ENCODE peak calls at places on chromosomes 3 and 15, in ten cellular contexts. L is activated naive CD4-positive, alpha-beta T cell; P is GM03348; F is AG04450; X is PC-9; Q is stomach; Z is caudate nucleus; U is astrocyte; E is activated CD4-positive, CD25-positive, alpha-beta regulatory T cell treated with anti-CD3 and anti-CD28 coated beads, Interleukin-2, amount 50 U/mL, for 16 hours; T is activated T-cell treated with anti-CD3 and anti-CD28 coated beads for 1 hour. G is an unnamed sample.
A peak's percentile ranks its signal among the peaks of the same experiment; 100 is the strongest.

GRCh38 chr3:144624656-144625055 is 653.0 kb downstream of the DIPK2A start:
- DNase-seq in Z (no peak), X (no peak), T (no peak), P (no peak), Q (no peak), E (no peak), L (no peak), U (no peak), F (no peak), G (no peak)

GRCh38 chr15:38670142-38671002 is 105.8 kb upstream of the RASGRP1 start:
- DNase-seq in X (no peak), U (no peak), F (no peak), P (no peak), Z (no peak), E (no peak), Q (no peak), L (no peak), T (peak; percentile 36), G (no peak)

GRCh38 chr3:2495746-2496145 is 397.1 kb downstream of the CNTN4 start:
- DNase-seq in U (no peak), E (no peak), Q (no peak), Z (no peak), L (no peak), P (no peak), X (no peak), T (no peak), F (no peak), G (no peak)

GRCh38 chr3:70120360-70120966 is 120.9 kb downstream of the SAMMSON start:
- DNase-seq in U (peak; percentile 9), X (peak; percentile 44), Z (no peak), L (no peak), Q (peak; percentile 70), T (peak; percentile 11), P (peak; percentile 41), F (peak; percentile 10), E (peak; percentile 25), G (peak; percentile 84)

GRCh38 chr3:146300756-146301155 is 49.9 kb upstream of the PLSCR4 start:
- DNase-seq in E (no peak), L (no peak), Z (no peak), T (no peak), U (no peak), X (no peak), F (no peak), P (no peak), Q (no peak), G (no peak)

GRCh38 chr3:165622356-165622755 is 214.9 kb downstream of the BCHE start:
- DNase-seq in E (no peak), T (no peak), L (no peak), X (no peak), Z (no peak), U (no peak), Q (no peak), P (no peak), F (no peak), G (no peak)

GRCh38 chr3:55409802-55410201 is 77.3 kb downstream of the WNT5A start:
- DNase-seq in F (no peak), Q (no peak), E (no peak), P (no peak), T (no peak), X (no peak), Z (no peak), L (no peak), U (peak; percentile 29), G (no peak)

GRCh38 chr3:173745952-173746682 is 348.6 kb downstream of the NLGN1 start:
- DNase-seq in F (no peak), U (peak; percentile 67), Q (no peak), T (no peak), Z (no peak), P (no peak), X (peak; percentile 13), E (no peak), L (no peak), G (no peak)

GRCh38 chr3:111592143-111592542 is 3.0 kb downstream of the ZBED2 start:
- DNase-seq in L (no peak), X (no peak), Z (no peak), P (no peak), Q (no peak), F (no peak), U (peak; percentile 39), T (no peak), E (no peak), G (no peak)

GRCh38 chr3:159797771-159798170 is 190.9 kb upstream of the IL12A start:
- DNase-seq in X (no peak), T (no peak), L (no peak), E (no peak), P (no peak), F (no peak), U (no peak), Q (no peak), Z (no peak), G (no peak)

GRCh38 chr3:129260606-129261005 is 11.2 kb downstream of the COPG1 start:
- DNase-seq in T (no peak), Z (no peak), U (no peak), L (no peak), P (no peak), X (no peak), Q (no peak), F (no peak), E (no peak), G (no peak)

GRCh38 chr15:29131336-29132109 is 138.1 kb downstream of the NSMCE3 start:
- DNase-seq in E (no peak), F (no peak), P (no peak), T (no peak), X (no peak), U (no peak), Q (no peak), L (no peak), Z (no peak), G (no peak)

GRCh38 chr3:21750831-21751391 is at the start of gene ZNF385D:
- DNase-seq in Q (no peak), T (no peak), X (peak; percentile 3), Z (peak; percentile 39), F (no peak), P (peak; percentile 77), E (no peak), L (no peak), U (peak; percentile 83), G (peak; percentile 15)

GRCh38 chr3:108001457-108001856 is 89.4 kb downstream of the CD47 start:
- DNase-seq in L (no peak), T (no peak), P (no peak), X (peak; percentile 73), F (no peak), Z (no peak), E (no peak), Q (no peak), U (no peak), G (peak; percentile 74)

GRCh38 chr15:45287400-45287799 is 35.4 kb downstream of the SLC28A2 start:
- DNase-seq in Z (no peak), X (no peak), T (no peak), P (no peak), U (no peak), Q (no peak), E (no peak), F (no peak), L (no peak), G (no peak)

GRCh38 chr3:110420158-110420641 is 651.4 kb upstream of the NECTIN3 start:
- DNase-seq in Z (no peak), Q (no peak), U (peak; percentile 79), E (no peak), F (peak; percentile 55), L (no peak), T (no peak), P (peak; percentile 17), X (no peak), G (no peak)

GRCh38 chr15:85541744-85542143 is 161.3 kb downstream of the AKAP13 start:
- DNase-seq in P (no peak), X (no peak), U (no peak), T (no peak), F (no peak), L (no peak), E (no peak), Q (no peak), Z (no peak), G (no peak)

GRCh38 chr3:135218304-135218703 is 423.2 kb downstream of the EPHB1 start:
- DNase-seq in X (no peak), Q (no peak), E (no peak), Z (no peak), T (no peak), U (no peak), L (no peak), P (no peak), F (no peak), G (no peak)

GRCh38 chr3:177498037-177498857 is 301.0 kb upstream of the TBL1XR1 start:
- DNase-seq in E (no peak), X (peak; percentile 64), Z (peak; percentile 47), U (peak; percentile 85), Q (peak; percentile 71), F (no peak), L (no peak), T (no peak), P (no peak), G (no peak)

GRCh38 chr3:183844606-183845005 is 19.2 kb upstream of the MAP6D1 start:
- DNase-seq in Q (no peak), X (no peak), L (no peak), T (no peak), E (no peak), F (peak; percentile 62), P (peak; percentile 43), Z (no peak), U (peak; percentile 81), G (no peak)

GRCh38 chr3:60703956-60704736 is 547.1 kb downstream of the FHIT start:
- DNase-seq in F (peak; percentile 34), E (no peak), X (no peak), L (no peak), Q (no peak), Z (no peak), T (no peak), U (peak; percentile 69), P (peak; percentile 53), G (no peak)

GRCh38 chr3:128727485-128727884 is 1.5 kb downstream of the RAB7A start:
- DNase-seq in Q (no peak), L (no peak), P (no peak), T (no peak), E (no peak), F (no peak), Z (no peak), U (no peak), X (no peak), G (no peak)

GRCh38 chr15:30933293-30933692 is 29.6 kb downstream of the FAN1 start:
- DNase-seq in Q (no peak), X (no peak), E (no peak), U (no peak), F (no peak), Z (no peak), L (no peak), P (no peak), T (no peak), G (no peak)

GRCh38 chr3:52245322-52246263 is at the start of gene PPM1M:
- DNase-seq in Q (peak; percentile 58), T (peak; percentile 44), F (no peak), P (peak; percentile 88), L (no peak), Z (no peak), X (peak; percentile 60), E (peak; percentile 21), U (no peak), G (peak; percentile 46)

GRCh38 chr3:160390554-160391138 is 8.4 kb downstream of the IFT80 start:
- DNase-seq in E (no peak), L (no peak), U (no peak), Q (no peak), X (no peak), P (no peak), T (no peak), F (no peak), Z (no peak), G (no peak)

GRCh38 chr3:56799251-56799882 is 2.4 kb downstream of the ARHGEF3 start:
- DNase-seq in E (no peak), Z (no peak), P (peak; percentile 56), Q (no peak), U (peak; percentile 39), L (no peak), T (no peak), F (no peak), X (no peak), G (no peak)

GRCh38 chr15:39454189-39454986 is 126.5 kb upstream of the THBS1 start:
- DNase-seq in P (peak; percentile 24), T (no peak), Q (no peak), F (no peak), U (no peak), Z (no peak), X (no peak), L (no peak), E (no peak), G (no peak)

G was measured in colonic mucosa.